ENCODE peak calls at places on chromosomes 4 and X, in six cellular contexts. I is H1, P is mesendoderm, Q is IMR-90, N is mesenchymal stem cell, Z is neuronal stem cell. M is an unnamed sample.

GRCh38 chrX:11557120-11557519 is 108.6 kb downstream of the ARHGAP6 start:
- DNase-seq in Z (no peak), Q (peak), I (no peak), N (peak), P (no peak), M (no peak)

GRCh38 chrX:53320543-53321215 is 39.3 kb upstream of the IQSEC2 start:
- DNase-seq in Q (no peak), N (no peak), Z (no peak), P (no peak), I (no peak), M (no peak)

GRCh38 chr4:16598241-16599224 is 299.9 kb downstream of the LDB2 start:
- DNase-seq in I (no peak), Q (peak), Z (no peak), P (peak), N (no peak), M (no peak)

GRCh38 chr4:41212221-41213203 is 1.8 kb downstream of the APBB2 start:
- DNase-seq in I (no peak), N (peak), Q (peak), P (peak), Z (no peak), M (no peak)

GRCh38 chr4:20662851-20663250 is 37.4 kb upstream of the PACRGL start:
- DNase-seq in I (no peak), P (no peak), Z (no peak), N (no peak), Q (peak), M (no peak)

GRCh38 chrX:147894332-147894870 is 17.3 kb upstream of the FMR1 start:
- DNase-seq in P (no peak), N (no peak), Q (no peak), I (no peak), Z (no peak), M (no peak)

GRCh38 chrX:21723097-21723496 is 34.8 kb downstream of the SMPX start:
- DNase-seq in Q (peak), Z (no peak), I (no peak), P (peak), N (peak), M (no peak)

GRCh38 chrX:65726708-65727107 is 59.3 kb downstream of the MSN start:
- DNase-seq in P (peak), Q (no peak), I (no peak), Z (no peak), N (no peak), M (peak)

GRCh38 chr4:139367421-139368090 is 65.3 kb upstream of the NDUFC1 start:
- DNase-seq in Z (no peak), N (peak), Q (peak), I (no peak), P (no peak), M (no peak)

GRCh38 chrX:24594531-24594930 is 52.6 kb downstream of the PCYT1B start:
- DNase-seq in Z (no peak), I (no peak), N (no peak), P (no peak), Q (no peak), M (no peak)

GRCh38 chr4:76831475-76832390 is 66.2 kb downstream of the SOWAHB start:
- DNase-seq in N (peak), Q (peak), P (no peak), Z (no peak), I (no peak), M (no peak)

GRCh38 chr4:76830612-76831474 is 67.1 kb downstream of the SOWAHB start:
- DNase-seq in N (peak), P (peak), Q (peak), I (no peak), Z (peak), M (no peak)
- H2BK120ac ChIP-seq in N (peak), P (no peak), Q (peak), I (no peak), Z (no peak), M (no peak)

GRCh38 chr4:151436093-151436518 is 27.1 kb downstream of the FHIP1A start:
- DNase-seq in Z (no peak), N (no peak), Q (peak), I (no peak), P (no peak), M (no peak)
- H3K4me2 ChIP-seq in Z (no peak), N (no peak), Q (peak), I (no peak), P (no peak), M (no peak)

DNA sequence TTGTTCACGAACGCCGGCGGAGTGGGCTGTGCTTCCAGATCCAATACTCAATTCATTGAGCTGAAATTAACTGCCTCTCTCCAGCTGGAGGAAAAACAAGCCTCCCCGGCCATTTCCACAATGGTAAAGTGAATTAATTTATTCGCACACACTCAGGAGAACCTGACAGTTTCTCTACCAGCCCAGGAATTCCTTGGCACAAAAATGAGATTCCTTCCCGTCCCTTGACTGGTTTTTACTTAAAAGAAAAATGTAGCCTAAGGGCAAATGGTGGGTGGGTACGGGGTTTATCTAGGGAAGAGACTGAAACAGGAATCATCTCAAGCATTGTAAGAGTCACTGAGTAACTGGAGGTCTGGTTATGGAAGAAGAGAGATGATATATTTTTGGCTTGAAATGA is 102.7 kb downstream of the VCX3A start:
- DNase-seq in P (peak), N (no peak), Z (no peak), I (no peak), Q (no peak), M (no peak)
- H2BK15ac ChIP-seq in P (no peak), N (no peak), Z (no peak), I (no peak), Q (no peak), M (no peak)

GRCh38 chrX:154370300-154370881 is 4.0 kb downstream of the FLNA start:
- DNase-seq in P (no peak), Z (no peak), I (no peak), N (no peak), Q (no peak), M (no peak)
- H2BK120ac ChIP-seq in P (peak), Z (no peak), I (no peak), N (peak), Q (peak), M (no peak)

GRCh38 chr4:88419874-88420273 is 37.0 kb upstream of the HERC5 start:
- DNase-seq in I (no peak), P (no peak), N (no peak), Q (no peak), Z (no peak), M (no peak)
- H3K4me2 ChIP-seq in I (no peak), P (no peak), N (no peak), Q (no peak), Z (no peak), M (no peak)

GRCh38 chrX:44693255-44693654 is 150.6 kb upstream of the DUSP21 start:
- DNase-seq in I (no peak), Z (no peak), Q (no peak), N (no peak), P (no peak), M (no peak)

DNA sequence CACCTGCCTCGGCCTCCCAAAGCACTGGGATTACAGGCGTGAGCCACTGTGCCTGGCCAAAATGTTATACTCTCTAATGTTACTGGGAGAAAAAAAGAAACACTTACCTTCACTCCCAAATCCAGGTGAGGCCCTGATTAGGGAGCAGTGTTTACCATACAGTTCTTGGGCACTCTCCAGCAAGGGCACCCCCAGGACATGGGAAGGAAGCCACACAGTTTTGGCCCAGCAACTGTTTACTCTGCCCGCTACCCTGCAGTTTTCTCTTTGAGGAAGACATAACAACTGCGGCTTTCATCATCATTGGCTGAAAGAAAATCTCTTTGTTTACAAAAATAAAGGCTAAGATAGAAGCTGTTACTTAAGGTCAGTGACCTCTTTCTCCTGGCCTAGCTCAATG is 145.5 kb upstream of the DUSP21 start:
- DNase-seq in Z (no peak), P (no peak), I (no peak), Q (no peak), N (no peak), M (no peak)
- H2BK15ac ChIP-seq in Z (no peak), P (no peak), I (no peak), Q (no peak), N (no peak), M (no peak)

DNA sequence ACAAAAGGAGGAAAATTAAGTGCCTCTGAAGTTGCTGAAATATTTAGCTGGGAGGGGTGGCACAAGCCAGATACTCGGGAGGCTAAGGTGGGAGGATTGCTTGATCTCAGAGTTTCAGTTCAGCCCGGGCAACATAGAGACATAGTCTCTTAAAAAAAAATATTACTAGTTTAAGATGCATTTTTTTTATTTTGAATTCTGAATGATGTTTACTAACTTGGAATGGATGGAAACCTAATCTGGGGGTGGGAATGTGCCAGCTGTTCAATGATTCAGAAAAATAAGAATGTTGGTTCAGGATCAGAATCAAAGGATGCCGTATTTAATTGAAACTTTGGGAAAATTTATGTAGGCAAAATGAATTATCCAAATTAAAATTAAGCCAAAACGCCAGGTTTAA is 167.2 kb upstream of the ANK2 start:
- DNase-seq in Z (no peak), P (no peak), N (no peak), I (no peak), Q (no peak), M (no peak)
- H2BK120ac ChIP-seq in Z (no peak), P (no peak), N (no peak), I (no peak), Q (no peak), M (no peak)

GRCh38 chr4:147207941-147208340 is 262.3 kb upstream of the TTC29 start:
- DNase-seq in N (no peak), Q (peak), P (no peak), Z (no peak), I (no peak), M (no peak)
- H3K4me2 ChIP-seq in N (no peak), Q (no peak), P (no peak), Z (no peak), I (no peak), M (no peak)